ENCODE peak calls at places on chromosomes 7 and 10, in seven cellular contexts. One of them, this sample, is unnamed.
A peak's percentile ranks its signal among the peaks of the same experiment; 100 is the strongest.

GRCh38 chr7:26891400-26892355 is 27.3 kb upstream of the SKAP2 start:
- DNase-seq in CD4-positive, alpha-beta T cell: no peak
- DNase-seq in GM20000: peak; percentile 17
- DNase-seq in mammary epithelial cell: peak; percentile 44
- DNase-seq in HFF-Myc: no peak
- DNase-seq in sigmoid colon: no peak
- DNase-seq in psoas muscle: no peak
- DNase-seq in this sample: peak; percentile 5

GRCh38 chr10:112215342-112215774 is 31.8 kb upstream of the GPAM start:
- DNase-seq in CD4-positive, alpha-beta T cell: no peak
- DNase-seq in mammary epithelial cell: no peak
- DNase-seq in HFF-Myc: no peak
- DNase-seq in sigmoid colon: no peak
- DNase-seq in psoas muscle: peak; percentile 18
- DNase-seq in GM20000: no peak
- DNase-seq in this sample: no peak

GRCh38 chr7:124780056-124780455 is 14.5 kb upstream of the GPR37 start:
- DNase-seq in GM20000: no peak
- DNase-seq in mammary epithelial cell: no peak
- DNase-seq in CD4-positive, alpha-beta T cell: no peak
- DNase-seq in HFF-Myc: no peak
- DNase-seq in sigmoid colon: no peak
- DNase-seq in psoas muscle: no peak
- DNase-seq in this sample: no peak

GRCh38 chr7:36001546-36001945 is 151.5 kb upstream of the EEPD1 start:
- DNase-seq in HFF-Myc: no peak
- DNase-seq in psoas muscle: no peak
- DNase-seq in mammary epithelial cell: no peak
- DNase-seq in sigmoid colon: no peak
- DNase-seq in CD4-positive, alpha-beta T cell: no peak
- DNase-seq in GM20000: no peak
- DNase-seq in this sample: no peak

GRCh38 chr10:27513451-27514191 is 9.5 kb downstream of the RAB18 start:
- DNase-seq in GM20000: peak; percentile 10
- DNase-seq in CD4-positive, alpha-beta T cell: no peak
- DNase-seq in psoas muscle: no peak
- DNase-seq in mammary epithelial cell: peak; percentile 58
- DNase-seq in HFF-Myc: peak; percentile 22
- DNase-seq in sigmoid colon: no peak
- DNase-seq in this sample: no peak

GRCh38 chr7:143458263-143458662 is 15.0 kb downstream of the TAS2R60 start:
- DNase-seq in GM20000: no peak
- DNase-seq in sigmoid colon: no peak
- DNase-seq in HFF-Myc: peak; percentile 36
- DNase-seq in CD4-positive, alpha-beta T cell: no peak
- DNase-seq in psoas muscle: no peak
- DNase-seq in mammary epithelial cell: peak; percentile 13
- DNase-seq in this sample: no peak

GRCh38 chr7:38229386-38229785 is 44.0 kb downstream of the TARP start:
- DNase-seq in sigmoid colon: no peak
- DNase-seq in HFF-Myc: no peak
- DNase-seq in psoas muscle: no peak
- DNase-seq in CD4-positive, alpha-beta T cell: no peak
- DNase-seq in mammary epithelial cell: no peak
- DNase-seq in GM20000: no peak
- DNase-seq in this sample: peak; percentile 20

GRCh38 chr7:131095346-131095745 is 232.3 kb upstream of the MKLN1 start:
- DNase-seq in mammary epithelial cell: no peak
- DNase-seq in HFF-Myc: no peak
- DNase-seq in GM20000: no peak
- DNase-seq in psoas muscle: no peak
- DNase-seq in sigmoid colon: no peak
- DNase-seq in CD4-positive, alpha-beta T cell: no peak
- DNase-seq in this sample: peak; percentile 10

GRCh38 chr7:132861424-132861823 is 220.5 kb downstream of the CHCHD3 start:
- DNase-seq in psoas muscle: no peak
- DNase-seq in mammary epithelial cell: no peak
- DNase-seq in CD4-positive, alpha-beta T cell: no peak
- DNase-seq in sigmoid colon: no peak
- DNase-seq in HFF-Myc: no peak
- DNase-seq in GM20000: no peak
- DNase-seq in this sample: no peak

GRCh38 chr7:2738110-2738509 is 50.1 kb downstream of the AMZ1 start:
- DNase-seq in psoas muscle: peak; percentile 56
- DNase-seq in GM20000: no peak
- DNase-seq in sigmoid colon: peak; percentile 93
- DNase-seq in CD4-positive, alpha-beta T cell: no peak
- DNase-seq in mammary epithelial cell: no peak
- DNase-seq in HFF-Myc: no peak
- DNase-seq in this sample: no peak

GRCh38 chr10:74033724-74034123 is 35.8 kb downstream of the VCL start:
- DNase-seq in sigmoid colon: no peak
- DNase-seq in CD4-positive, alpha-beta T cell: no peak
- DNase-seq in mammary epithelial cell: no peak
- DNase-seq in HFF-Myc: no peak
- DNase-seq in GM20000: no peak
- DNase-seq in psoas muscle: no peak
- DNase-seq in this sample: no peak

GRCh38 chr7:149561072-149561471 is 63.5 kb upstream of the ZNF746 start:
- DNase-seq in GM20000: no peak
- DNase-seq in psoas muscle: no peak
- DNase-seq in sigmoid colon: no peak
- DNase-seq in mammary epithelial cell: no peak
- DNase-seq in HFF-Myc: no peak
- DNase-seq in CD4-positive, alpha-beta T cell: no peak
- DNase-seq in this sample: no peak

GRCh38 chr7:18361756-18362155 is 133.8 kb upstream of the HDAC9 start:
- DNase-seq in sigmoid colon: no peak
- DNase-seq in HFF-Myc: peak; percentile 5
- DNase-seq in GM20000: no peak
- DNase-seq in mammary epithelial cell: no peak
- DNase-seq in CD4-positive, alpha-beta T cell: no peak
- DNase-seq in psoas muscle: no peak
- DNase-seq in this sample: peak; percentile 49

GRCh38 chr7:24865994-24866615 is 108.8 kb upstream of the GSDME start:
- DNase-seq in sigmoid colon: no peak
- DNase-seq in psoas muscle: no peak
- DNase-seq in CD4-positive, alpha-beta T cell: no peak
- DNase-seq in HFF-Myc: no peak
- DNase-seq in GM20000: no peak
- DNase-seq in mammary epithelial cell: no peak
- DNase-seq in this sample: no peak

GRCh38 chr10:133359554-133359971 is 1.7 kb upstream of the FUOM start:
- DNase-seq in mammary epithelial cell: peak; percentile 28
- DNase-seq in sigmoid colon: no peak
- DNase-seq in GM20000: no peak
- DNase-seq in CD4-positive, alpha-beta T cell: peak; percentile 22
- DNase-seq in psoas muscle: no peak
- DNase-seq in HFF-Myc: no peak
- DNase-seq in this sample: peak; percentile 48

GRCh38 chr7:50069613-50070012 is 23.4 kb downstream of the ZPBP start:
- DNase-seq in HFF-Myc: no peak
- DNase-seq in GM20000: peak; percentile 32
- DNase-seq in psoas muscle: peak; percentile 23
- DNase-seq in sigmoid colon: peak; percentile 68
- DNase-seq in CD4-positive, alpha-beta T cell: no peak
- DNase-seq in mammary epithelial cell: peak; percentile 50
- DNase-seq in this sample: peak; percentile 30

GRCh38 chr10:62844280-62845011 is 28.3 kb upstream of the EGR2 start:
- DNase-seq in GM20000: no peak
- DNase-seq in HFF-Myc: no peak
- DNase-seq in CD4-positive, alpha-beta T cell: no peak
- DNase-seq in mammary epithelial cell: peak; percentile 34
- DNase-seq in sigmoid colon: no peak
- DNase-seq in psoas muscle: no peak
- DNase-seq in this sample: peak; percentile 8

GRCh38 chr7:116674508-116675173 is 2.6 kb downstream of the MET start:
- DNase-seq in GM20000: no peak
- DNase-seq in mammary epithelial cell: peak; percentile 89
- DNase-seq in sigmoid colon: no peak
- DNase-seq in psoas muscle: no peak
- DNase-seq in HFF-Myc: no peak
- DNase-seq in CD4-positive, alpha-beta T cell: no peak
- DNase-seq in this sample: peak; percentile 93
- TF ChIP-seq CTCF in GM20000: no peak
- TF ChIP-seq CTCF in mammary epithelial cell: no peak
- TF ChIP-seq CTCF in sigmoid colon: no peak
- TF ChIP-seq CTCF in psoas muscle: no peak
- TF ChIP-seq CTCF in HFF-Myc: no peak
- TF ChIP-seq CTCF in CD4-positive, alpha-beta T cell: no peak
- TF ChIP-seq CTCF in this sample: no peak

GRCh38 chr7:1450431-1450830 is 8.8 kb downstream of the MICALL2 start:
- DNase-seq in psoas muscle: no peak
- DNase-seq in mammary epithelial cell: no peak
- DNase-seq in HFF-Myc: no peak
- DNase-seq in CD4-positive, alpha-beta T cell: no peak
- DNase-seq in sigmoid colon: no peak
- DNase-seq in GM20000: no peak
- DNase-seq in this sample: no peak

GRCh38 chr7:1447551-1448244 is 11.6 kb downstream of the MICALL2 start:
- DNase-seq in CD4-positive, alpha-beta T cell: no peak
- DNase-seq in HFF-Myc: no peak
- DNase-seq in mammary epithelial cell: no peak
- DNase-seq in sigmoid colon: no peak
- DNase-seq in psoas muscle: no peak
- DNase-seq in GM20000: no peak
- DNase-seq in this sample: no peak

GRCh38 chr7:1449951-1450350 is 9.3 kb downstream of the MICALL2 start:
- DNase-seq in HFF-Myc: no peak
- DNase-seq in sigmoid colon: no peak
- DNase-seq in CD4-positive, alpha-beta T cell: no peak
- DNase-seq in mammary epithelial cell: no peak
- DNase-seq in psoas muscle: no peak
- DNase-seq in GM20000: no peak
- DNase-seq in this sample: no peak

GRCh38 chr7:1449501-1449900 is 9.8 kb downstream of the MICALL2 start:
- DNase-seq in CD4-positive, alpha-beta T cell: no peak
- DNase-seq in HFF-Myc: no peak
- DNase-seq in sigmoid colon: no peak
- DNase-seq in mammary epithelial cell: no peak
- DNase-seq in GM20000: no peak
- DNase-seq in psoas muscle: no peak
- DNase-seq in this sample: no peak

DNA sequence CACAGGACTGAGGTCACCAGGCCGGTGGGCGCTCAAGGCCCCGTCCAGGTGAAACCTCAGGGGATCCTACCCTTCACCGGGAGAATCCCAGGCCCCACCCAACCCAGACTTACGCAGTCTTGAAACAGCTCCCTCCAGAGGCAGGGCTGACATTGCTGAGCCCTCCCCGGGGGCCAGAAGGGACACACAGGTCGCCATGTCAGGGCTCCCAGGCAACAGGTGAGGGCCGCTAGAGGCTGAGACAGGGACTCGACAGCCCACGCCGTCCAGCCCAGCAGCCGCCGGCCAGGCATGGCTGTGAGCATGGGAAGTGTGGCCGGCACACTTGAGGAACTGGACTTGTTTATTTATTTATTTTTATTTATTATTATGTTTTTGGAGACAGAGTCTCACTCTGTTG is 10.3 kb downstream of the MICALL2 start:
- DNase-seq in sigmoid colon: no peak
- DNase-seq in mammary epithelial cell: no peak
- DNase-seq in CD4-positive, alpha-beta T cell: no peak
- DNase-seq in HFF-Myc: no peak
- DNase-seq in psoas muscle: no peak
- DNase-seq in GM20000: no peak
- DNase-seq in this sample: no peak
- TF ChIP-seq CTCF in sigmoid colon: no peak
- TF ChIP-seq CTCF in mammary epithelial cell: no peak
- TF ChIP-seq CTCF in CD4-positive, alpha-beta T cell: no peak
- TF ChIP-seq CTCF in HFF-Myc: peak; percentile 4
- TF ChIP-seq CTCF in psoas muscle: no peak
- TF ChIP-seq CTCF in GM20000: no peak
- TF ChIP-seq CTCF in this sample: no peak

DNA sequence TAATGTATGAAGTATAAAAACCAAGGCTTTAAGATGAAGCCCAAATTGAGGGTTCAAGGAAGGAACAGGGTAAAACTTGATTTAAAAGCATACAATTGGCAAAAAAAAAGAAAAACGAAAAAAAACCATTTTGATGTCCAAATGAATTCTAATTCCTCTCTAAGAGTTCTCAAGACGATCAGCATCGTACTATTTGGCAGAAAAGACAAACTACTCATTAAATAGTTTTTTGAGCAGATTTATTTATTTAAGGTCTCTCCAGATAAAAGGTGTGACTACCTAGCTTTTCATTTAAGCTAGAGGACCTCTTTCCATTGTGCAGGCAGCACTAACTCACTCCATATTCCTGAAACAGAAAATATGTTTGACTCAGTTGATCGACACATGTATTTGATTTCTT is 245.0 kb downstream of the KIAA1217 start:
- DNase-seq in psoas muscle: no peak
- DNase-seq in mammary epithelial cell: no peak
- DNase-seq in CD4-positive, alpha-beta T cell: no peak
- DNase-seq in HFF-Myc: no peak
- DNase-seq in GM20000: no peak
- DNase-seq in sigmoid colon: no peak
- DNase-seq in this sample: no peak
- TF ChIP-seq CTCF in psoas muscle: no peak
- TF ChIP-seq CTCF in mammary epithelial cell: no peak
- TF ChIP-seq CTCF in CD4-positive, alpha-beta T cell: no peak
- TF ChIP-seq CTCF in HFF-Myc: no peak
- TF ChIP-seq CTCF in GM20000: no peak
- TF ChIP-seq CTCF in sigmoid colon: no peak
- TF ChIP-seq CTCF in this sample: no peak

GRCh38 chr7:100793806-100794660 is 33.3 kb downstream of the EPHB4 start:
- DNase-seq in mammary epithelial cell: no peak
- DNase-seq in psoas muscle: no peak
- DNase-seq in HFF-Myc: peak; percentile 30
- DNase-seq in CD4-positive, alpha-beta T cell: no peak
- DNase-seq in sigmoid colon: no peak
- DNase-seq in GM20000: no peak
- DNase-seq in this sample: peak; percentile 54

GRCh38 chr7:100785878-100786277 is 41.4 kb downstream of the EPHB4 start:
- DNase-seq in GM20000: no peak
- DNase-seq in CD4-positive, alpha-beta T cell: no peak
- DNase-seq in psoas muscle: no peak
- DNase-seq in sigmoid colon: no peak
- DNase-seq in mammary epithelial cell: no peak
- DNase-seq in HFF-Myc: no peak
- DNase-seq in this sample: no peak

GRCh38 chr7:100786323-100786722 is 41.0 kb downstream of the EPHB4 start:
- DNase-seq in psoas muscle: no peak
- DNase-seq in CD4-positive, alpha-beta T cell: no peak
- DNase-seq in HFF-Myc: no peak
- DNase-seq in sigmoid colon: no peak
- DNase-seq in GM20000: no peak
- DNase-seq in mammary epithelial cell: no peak
- DNase-seq in this sample: no peak

GRCh38 chr7:100791881-100792666 is 35.2 kb downstream of the EPHB4 start:
- DNase-seq in sigmoid colon: no peak
- DNase-seq in HFF-Myc: no peak
- DNase-seq in CD4-positive, alpha-beta T cell: no peak
- DNase-seq in psoas muscle: no peak
- DNase-seq in mammary epithelial cell: no peak
- DNase-seq in GM20000: no peak
- DNase-seq in this sample: no peak

DNA sequence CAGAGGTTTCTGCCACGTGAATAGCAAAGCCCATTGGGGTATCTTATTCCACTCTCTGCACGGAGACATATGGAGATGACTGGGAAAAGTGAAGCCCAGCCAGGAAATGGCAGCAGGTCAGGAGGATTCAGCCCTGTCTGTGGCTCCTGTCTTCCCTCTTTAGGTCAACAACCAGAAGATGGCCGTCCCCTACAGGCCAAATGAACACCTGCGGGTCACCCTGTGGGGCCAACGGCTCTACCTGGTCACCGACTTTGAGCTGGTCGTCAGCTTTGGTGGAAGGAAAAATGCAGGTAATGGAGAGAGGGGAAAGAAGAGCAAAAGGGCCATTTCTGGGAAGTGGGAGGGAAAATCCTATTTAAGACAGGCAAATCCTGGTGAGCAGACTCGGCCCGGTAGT is 38.3 kb downstream of the EPHB4 start:
- DNase-seq in mammary epithelial cell: no peak
- DNase-seq in sigmoid colon: no peak
- DNase-seq in GM20000: no peak
- DNase-seq in psoas muscle: no peak
- DNase-seq in HFF-Myc: no peak
- DNase-seq in CD4-positive, alpha-beta T cell: no peak
- DNase-seq in this sample: no peak
- TF ChIP-seq CTCF in mammary epithelial cell: no peak
- TF ChIP-seq CTCF in sigmoid colon: no peak
- TF ChIP-seq CTCF in GM20000: no peak
- TF ChIP-seq CTCF in psoas muscle: no peak
- TF ChIP-seq CTCF in HFF-Myc: no peak
- TF ChIP-seq CTCF in CD4-positive, alpha-beta T cell: no peak
- TF ChIP-seq CTCF in this sample: peak; percentile 16

This sample was measured in MCF 10A.